ENCODE peak calls at places on chromosomes 16 and 17, in six cellular contexts. Z, F, C, R, A and Y are unnamed samples. For H3K4me1, the result is how much of the 10 kb centered on the place peaks cover.

GRCh38 chr17:10311131-10311530 is 61.7 kb downstream of the MYH13 start:
- DNase-seq in C (no peak), Z (no peak), R (no peak), A (no peak), F (no peak), Y (no peak)

GRCh38 chr17:35243459-35244204 is 760 bp downstream of the SLFN5 start:
- DNase-seq in A (peak), C (peak), Z (peak), R (peak), F (peak), Y (peak)

GRCh38 chr16:84055366-84055765 is 12.8 kb upstream of the SLC38A8 start:
- DNase-seq in R (no peak), Z (no peak), F (no peak), C (no peak), A (no peak), Y (no peak)

GRCh38 chr16:50474138-50474537 is 74.1 kb upstream of the NKD1 start:
- DNase-seq in R (no peak), Z (no peak), C (no peak), F (no peak), A (no peak), Y (no peak)

GRCh38 chr16:17384473-17384872 is 86.3 kb downstream of the XYLT1 start:
- DNase-seq in R (no peak), C (no peak), A (no peak), F (no peak), Z (no peak), Y (no peak)

GRCh38 chr17:71327376-71328059 is 793.3 kb upstream of the SOX9 start:
- DNase-seq in R (no peak), A (no peak), Z (no peak), F (no peak), C (no peak), Y (no peak)

GRCh38 chr16:69443809-69444611 is 19.6 kb downstream of the CYB5B start:
- DNase-seq in C (no peak), F (no peak), R (no peak), Z (no peak), A (peak), Y (peak)

GRCh38 chr17:47868134-47868533 is 17.2 kb upstream of the SP6 start:
- DNase-seq in Z (no peak), C (no peak), F (no peak), A (no peak), R (no peak), Y (no peak)

GRCh38 chr16:65012357-65012756 is 109.5 kb downstream of the CDH11 start:
- DNase-seq in A (no peak), Z (no peak), R (no peak), F (no peak), C (no peak), Y (no peak)

GRCh38 chr16:49048557-49048956 is 233.1 kb downstream of the CBLN1 start:
- DNase-seq in C (no peak), Z (no peak), F (no peak), R (no peak), A (no peak), Y (no peak)

GRCh38 chr16:28898266-28898665 is 20.0 kb downstream of the ATP2A1 start:
- DNase-seq in Z (no peak), C (no peak), F (no peak), R (no peak), A (no peak), Y (no peak)

GRCh38 chr16:52912565-52913173 is 140.0 kb downstream of the CHD9NB start:
- DNase-seq in A (peak), R (no peak), F (peak), Z (peak), C (peak), Y (no peak)

GRCh38 chr16:58053682-58054005 is 28.1 kb downstream of the MMP15 start:
- DNase-seq in F (no peak), A (no peak), Z (no peak), R (no peak), C (no peak), Y (no peak)

GRCh38 chr17:49574283-49574892 is 1.3 kb upstream of the NXPH3 start:
- DNase-seq in A (no peak), R (no peak), Z (no peak), F (peak), C (no peak), Y (no peak)

GRCh38 chr16:4263504-4264436 is 9.1 kb downstream of the TFAP4 start:
- DNase-seq in C (peak), F (peak), R (no peak), Z (peak), A (no peak), Y (no peak)

GRCh38 chr16:81492965-81493754 is 48.6 kb downstream of the CMIP start:
- DNase-seq in A (no peak), F (no peak), R (no peak), C (no peak), Z (no peak), Y (no peak)

GRCh38 chr17:8072727-8073461 is 14.6 kb downstream of the ALOX12B start:
- DNase-seq in C (peak), A (peak), F (peak), R (no peak), Z (no peak), Y (peak)

GRCh38 chr17:80931421-80932265 is 60.0 kb upstream of the CHMP6 start:
- DNase-seq in A (no peak), F (no peak), Z (peak), C (peak), R (no peak), Y (no peak)

GRCh38 chr17:18323507-18324139 is 8.5 kb downstream of the SMCR8 start:
- DNase-seq in C (no peak), Z (no peak), F (no peak), A (no peak), R (no peak), Y (no peak)

GRCh38 chr17:12342609-12343248 is 322.1 kb downstream of the MAP2K4 start:
- DNase-seq in F (no peak), C (peak), R (no peak), Z (peak), A (no peak), Y (no peak)

GRCh38 chr16:64791756-64792155 is 330.1 kb downstream of the CDH11 start:
- DNase-seq in F (no peak), C (no peak), Z (no peak), A (no peak), R (no peak), Y (no peak)

GRCh38 chr17:43994272-43995149 is 9.9 kb upstream of the NAGS start:
- DNase-seq in R (peak), Z (peak), F (peak), C (peak), A (peak), Y (peak)

GRCh38 chr17:78019367-78019975 is 61.0 kb downstream of the TNRC6C start:
- DNase-seq in A (peak), F (no peak), Z (no peak), C (peak), R (no peak), Y (peak)
- H3K27ac ChIP-seq in A (peak), F (no peak), Z (no peak), C (peak), R (no peak), Y (peak)

DNA sequence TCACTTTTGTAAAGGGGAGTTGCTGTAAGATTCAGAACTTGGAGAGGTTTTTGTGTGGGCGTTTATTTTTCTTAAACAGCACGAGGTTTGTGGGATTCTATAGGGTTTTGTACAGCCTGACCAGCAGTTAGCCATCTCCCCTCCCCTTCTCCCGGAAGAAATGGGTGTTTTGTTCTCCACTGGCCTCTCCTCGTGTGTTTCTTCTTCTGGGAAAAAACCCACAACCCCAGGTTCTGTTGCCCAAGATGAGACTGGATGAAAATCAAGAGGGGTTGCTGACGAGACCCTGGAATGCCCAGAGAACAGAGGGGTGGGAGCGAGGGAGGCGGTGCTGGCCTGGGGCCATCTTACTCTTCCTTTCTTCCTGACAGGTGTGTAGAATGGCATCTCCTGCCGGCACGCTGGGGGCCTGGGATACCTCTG is 186.1 kb downstream of the MSI2 start:
- DNase-seq in C (no peak), F (no peak), R (no peak), A (no peak), Z (no peak), Y (no peak)
- H3K4me1 ChIP-seq in C (under half), F (under half), R (under half), A (half or more), Z (half or more), Y (under half)

GRCh38 chr17:6857904-6858303 is 26.4 kb upstream of the TEKT1 start:
- DNase-seq in A (no peak), R (no peak), C (no peak), F (no peak), Z (no peak), Y (no peak)
- H3K27ac ChIP-seq in A (no peak), R (no peak), C (no peak), F (no peak), Z (no peak), Y (no peak)

GRCh38 chr16:85171004-85171808 is 58.9 kb upstream of the CIBAR2 start:
- DNase-seq in F (peak), Z (no peak), R (no peak), A (no peak), C (no peak), Y (no peak)
- H3K4me1 ChIP-seq in F (half or more), Z (under half), R (under half), A (under half), C (half or more), Y (under half)